ENCODE peak calls at places on chromosomes 7 and 10, in eight cellular contexts. A is adrenal gland, M is HepG2, D is stomach, Q is testis, O is sigmoid colon, I is prostate gland, W is A549. N is an unnamed sample.

GRCh38 chr7:47281966-47282643 is 299.8 kb downstream of the TNS3 start:
- DNase-seq in A (no peak), M (no peak), D (no peak), Q (no peak), O (peak), I (no peak), W (no peak), N (no peak)

GRCh38 chr7:134450296-134451000 is 8.5 kb downstream of the AKR1B1 start:
- DNase-seq in A (peak), M (no peak), D (no peak), Q (no peak), O (no peak), I (no peak), W (no peak), N (no peak)

GRCh38 chr7:17046666-17047065 is 164.9 kb upstream of the AGR3 start:
- DNase-seq in A (no peak), M (no peak), D (peak), Q (peak), O (no peak), I (peak), W (no peak), N (no peak)

GRCh38 chr10:132986978-132987377 is 44.6 kb upstream of the CFAP46 start:
- DNase-seq in A (no peak), M (no peak), D (no peak), Q (no peak), O (no peak), I (no peak), W (no peak), N (no peak)

GRCh38 chr7:16416289-16417282 is 4.8 kb downstream of the CRPPA start:
- DNase-seq in A (no peak), M (no peak), D (no peak), Q (no peak), O (no peak), I (no peak), W (no peak), N (peak)

GRCh38 chr7:155470686-155471638 is 13.0 kb downstream of the EN2 start:
- DNase-seq in A (no peak), M (no peak), D (no peak), Q (no peak), O (peak), I (no peak), W (no peak), N (no peak)

GRCh38 chr7:131546583-131547111 is 9.8 kb downstream of the PODXL start:
- DNase-seq in A (no peak), M (peak), D (no peak), Q (peak), O (peak), I (no peak), W (peak), N (peak)

GRCh38 chr7:22123139-22123538 is 177.4 kb upstream of the CDCA7L start:
- DNase-seq in A (no peak), M (no peak), D (no peak), Q (no peak), O (no peak), I (no peak), W (no peak), N (peak)

GRCh38 chr10:10542368-10542961 is 475.2 kb upstream of the CELF2 start:
- DNase-seq in A (no peak), M (no peak), D (no peak), Q (no peak), O (no peak), I (no peak), W (no peak), N (no peak)

GRCh38 chr10:89478085-89478738 is 57.2 kb downstream of the SLC16A12 start:
- DNase-seq in A (no peak), M (no peak), D (no peak), Q (no peak), O (no peak), I (no peak), W (peak), N (no peak)

GRCh38 chr10:92641492-92641891 is 48.3 kb upstream of the HHEX start:
- DNase-seq in A (no peak), M (no peak), D (no peak), Q (no peak), O (no peak), I (no peak), W (no peak), N (no peak)

GRCh38 chr10:30431435-30431911 is 2.5 kb upstream of the MAP3K8 start:
- DNase-seq in A (no peak), M (no peak), D (peak), Q (peak), O (no peak), I (no peak), W (peak), N (no peak)

GRCh38 chr10:78895469-78895868 is 173.3 kb upstream of the ZMIZ1 start:
- DNase-seq in A (no peak), M (no peak), D (no peak), Q (no peak), O (no peak), I (no peak), W (no peak), N (no peak)

GRCh38 chr7:3300221-3300650 is 816 bp upstream of the SDK1 start:
- DNase-seq in A (no peak), M (peak), D (no peak), Q (no peak), O (peak), I (no peak), W (peak), N (no peak)

GRCh38 chr10:3095373-3096139 is 28.2 kb downstream of the PFKP start:
- DNase-seq in A (peak), M (peak), D (no peak), Q (no peak), O (peak), I (peak), W (peak), N (peak)

GRCh38 chr10:22712959-22713852 is 1.2 kb downstream of the PIP4K2A start:
- DNase-seq in A (peak), M (peak), D (peak), Q (peak), O (no peak), I (no peak), W (no peak), N (peak)

GRCh38 chr7:47610506-47611044 is 28.7 kb upstream of the TNS3 start:
- DNase-seq in A (no peak), M (peak), D (no peak), Q (no peak), O (no peak), I (no peak), W (peak), N (no peak)

GRCh38 chr10:48390933-48391845 is 84.7 kb downstream of the MAPK8 start:
- DNase-seq in A (no peak), M (no peak), D (no peak), Q (no peak), O (no peak), I (no peak), W (no peak), N (no peak)

GRCh38 chr10:44279376-44279775 is 105.5 kb downstream of the CXCL12 start:
- DNase-seq in A (no peak), M (no peak), D (no peak), Q (no peak), O (no peak), I (no peak), W (no peak), N (no peak)

GRCh38 chr7:1544178-1544895 is 11.7 kb downstream of the TMEM184A start:
- DNase-seq in A (no peak), M (no peak), D (no peak), Q (no peak), O (no peak), I (no peak), W (peak), N (no peak)

GRCh38 chr7:137096607-137097006 is 228.2 kb downstream of the CHRM2 start:
- DNase-seq in A (no peak), M (no peak), D (no peak), Q (no peak), O (no peak), I (no peak), W (no peak), N (no peak)

GRCh38 chr7:35241884-35242283 is 12.0 kb downstream of the TBX20 start:
- DNase-seq in A (no peak), M (no peak), D (no peak), Q (peak), O (no peak), I (no peak), W (no peak), N (no peak)

GRCh38 chr7:41942468-41943097 is 239.7 kb upstream of the INHBA start:
- DNase-seq in A (no peak), M (peak), D (no peak), Q (no peak), O (no peak), I (no peak), W (peak), N (no peak)

GRCh38 chr10:21173964-21174669 is 277.0 kb upstream of the NEBL start:
- DNase-seq in A (peak), M (no peak), D (peak), Q (peak), O (no peak), I (peak), W (peak), N (peak)

GRCh38 chr10:108434818-108435217 is 1270.3 kb upstream of the SORCS1 start:
- DNase-seq in A (no peak), M (no peak), D (no peak), Q (no peak), O (no peak), I (no peak), W (no peak), N (no peak)

GRCh38 chr7:36855330-36855729 is 131.0 kb upstream of the AOAH start:
- DNase-seq in A (no peak), M (no peak), D (no peak), Q (no peak), O (no peak), I (no peak), W (no peak), N (no peak)

GRCh38 chr10:71005337-71006305 is 117.3 kb upstream of the PCBD1 start:
- DNase-seq in A (no peak), M (no peak), D (no peak), Q (no peak), O (no peak), I (no peak), W (no peak), N (no peak)

GRCh38 chr10:35271086-35271834 is 65.0 kb upstream of the CCNY start:
- DNase-seq in A (no peak), M (no peak), D (no peak), Q (no peak), O (no peak), I (no peak), W (no peak), N (no peak)

DNA sequence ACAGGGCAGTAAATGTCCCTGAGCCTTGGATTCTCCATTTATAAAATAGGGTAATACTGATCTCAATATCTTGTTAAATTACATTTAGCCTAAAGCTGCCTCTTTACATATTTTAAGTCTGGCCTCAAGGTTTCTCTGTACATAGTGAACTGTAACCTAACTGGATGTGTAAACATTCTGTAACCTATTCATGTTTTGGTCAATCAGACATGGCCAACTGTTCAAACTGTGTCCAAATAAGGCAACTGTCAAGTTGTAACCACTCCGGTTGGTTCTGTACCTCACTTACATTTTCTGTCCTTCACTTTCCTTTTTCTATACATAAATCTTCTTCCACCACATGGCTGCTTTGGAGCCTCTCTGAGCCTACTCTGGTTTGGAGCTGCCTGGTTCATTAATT is 107.1 kb upstream of the ITGB1 start:
- DNase-seq in A (no peak), M (no peak), D (no peak), Q (no peak), O (no peak), I (no peak), W (no peak), N (no peak)
- TF ChIP-seq POLR2A in A (no peak), M (no peak), D (no peak), Q (no peak), O (no peak), I (no peak), W (no peak), N (no peak)

GRCh38 chr7:123204206-123204835 is 4.6 kb upstream of the SLC13A1 start:
- DNase-seq in A (no peak), M (no peak), D (no peak), Q (no peak), O (no peak), I (no peak), W (no peak), N (no peak)

GRCh38 chr7:123198111-123198510 is 1.7 kb downstream of the SLC13A1 start:
- DNase-seq in A (no peak), M (no peak), D (no peak), Q (no peak), O (no peak), I (no peak), W (no peak), N (no peak)

GRCh38 chr7:123201901-123202300 is 2.1 kb upstream of the SLC13A1 start:
- DNase-seq in A (no peak), M (no peak), D (no peak), Q (no peak), O (no peak), I (no peak), W (no peak), N (no peak)

GRCh38 chr7:123199869-123200268 is at the start of gene SLC13A1:
- DNase-seq in A (no peak), M (no peak), D (no peak), Q (no peak), O (no peak), I (no peak), W (no peak), N (no peak)

GRCh38 chr7:123198668-123199652 is 809 bp downstream of the SLC13A1 start:
- DNase-seq in A (no peak), M (no peak), D (peak), Q (no peak), O (no peak), I (no peak), W (no peak), N (no peak)
- TF ChIP-seq POLR2A in A (no peak), M (no peak), D (no peak), Q (no peak), O (no peak), I (no peak), W (no peak), N (no peak)

DNA sequence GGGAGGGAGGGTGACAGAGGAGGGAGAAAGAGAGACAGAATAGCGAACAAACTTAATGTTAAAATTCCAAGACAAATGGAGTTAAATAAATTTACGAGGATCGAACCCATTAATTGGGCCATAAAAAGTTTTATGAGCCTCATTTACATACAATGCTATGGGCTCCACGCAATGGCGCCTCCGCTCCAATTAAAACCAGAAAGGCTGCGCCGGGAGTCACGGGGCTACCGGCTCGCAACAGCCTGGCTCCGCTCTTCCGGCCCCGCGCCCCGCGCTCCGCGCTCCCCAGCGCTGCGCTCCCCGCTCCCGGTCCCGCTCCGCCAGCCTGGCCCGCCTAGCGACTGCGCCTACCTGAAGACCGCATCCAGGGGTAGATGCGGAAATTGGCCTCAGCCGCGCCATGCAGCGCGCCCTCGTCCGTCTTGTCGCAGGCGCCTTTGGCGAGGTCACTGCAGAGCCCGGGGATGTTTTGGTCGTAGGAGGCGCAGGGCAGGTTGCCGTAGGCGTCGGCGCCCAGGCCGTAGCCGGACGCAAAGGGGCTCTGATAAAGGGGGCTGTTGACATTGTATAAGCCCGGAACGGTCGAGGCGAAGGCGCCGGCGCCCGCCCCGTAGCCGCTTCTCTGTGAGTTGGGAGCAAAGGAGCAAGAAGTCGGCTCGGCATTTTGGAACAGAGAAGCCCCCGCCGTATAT is 513 bp downstream of the HOXA7 start:
- DNase-seq in A (peak), M (no peak), D (peak), Q (peak), O (peak), I (no peak), W (peak), N (no peak)
- TF ChIP-seq POLR2A in A (peak), M (no peak), D (no peak), Q (no peak), O (no peak), I (peak), W (peak), N (no peak)

DNA sequence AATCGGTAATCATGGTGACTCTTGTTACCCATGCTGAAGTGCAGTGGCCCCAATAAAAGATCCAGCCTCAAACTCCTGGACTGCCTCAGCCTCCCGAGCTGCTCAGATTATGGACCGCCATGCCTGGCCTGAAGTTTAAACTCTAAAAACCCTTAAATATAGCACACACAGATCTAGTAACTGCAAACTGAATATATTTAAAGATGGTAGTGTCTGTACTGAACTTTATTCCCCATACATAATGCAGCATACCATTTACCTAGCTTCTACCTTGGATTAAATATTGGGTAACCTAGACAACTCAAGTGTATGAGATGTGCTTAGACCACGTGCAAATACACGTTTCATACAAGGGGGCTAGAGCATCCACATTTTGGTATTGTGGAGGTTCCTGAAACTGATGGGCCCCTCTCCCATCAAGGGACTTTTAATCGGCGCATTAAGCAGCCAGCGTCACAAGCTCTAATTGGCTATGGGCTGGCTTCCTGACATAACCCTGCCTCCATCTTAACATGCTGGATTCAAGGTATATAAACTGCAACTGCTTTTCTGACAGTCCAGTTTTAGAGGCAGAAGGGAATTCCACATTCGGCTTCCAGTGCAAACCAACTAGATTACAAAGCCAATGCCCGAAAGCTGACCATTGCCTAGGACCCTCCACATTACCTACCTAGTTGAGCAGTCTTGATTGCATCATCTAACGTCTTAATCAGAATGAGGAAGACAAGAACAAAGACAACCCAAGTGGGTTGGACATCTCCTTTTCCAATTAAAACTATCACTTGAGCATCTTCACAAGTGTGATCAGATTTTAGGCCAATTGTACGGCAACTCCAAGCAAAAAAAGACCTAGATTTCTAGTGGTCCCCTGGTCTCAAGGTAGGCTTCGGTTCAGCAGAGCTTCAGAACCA is 12.9 kb downstream of the HNRNPA2B1 start:
- DNase-seq in A (no peak), M (no peak), D (no peak), Q (no peak), O (no peak), I (no peak), W (no peak), N (no peak)
- TF ChIP-seq POLR2A in A (no peak), M (peak), D (no peak), Q (no peak), O (no peak), I (no peak), W (no peak), N (peak)

DNA sequence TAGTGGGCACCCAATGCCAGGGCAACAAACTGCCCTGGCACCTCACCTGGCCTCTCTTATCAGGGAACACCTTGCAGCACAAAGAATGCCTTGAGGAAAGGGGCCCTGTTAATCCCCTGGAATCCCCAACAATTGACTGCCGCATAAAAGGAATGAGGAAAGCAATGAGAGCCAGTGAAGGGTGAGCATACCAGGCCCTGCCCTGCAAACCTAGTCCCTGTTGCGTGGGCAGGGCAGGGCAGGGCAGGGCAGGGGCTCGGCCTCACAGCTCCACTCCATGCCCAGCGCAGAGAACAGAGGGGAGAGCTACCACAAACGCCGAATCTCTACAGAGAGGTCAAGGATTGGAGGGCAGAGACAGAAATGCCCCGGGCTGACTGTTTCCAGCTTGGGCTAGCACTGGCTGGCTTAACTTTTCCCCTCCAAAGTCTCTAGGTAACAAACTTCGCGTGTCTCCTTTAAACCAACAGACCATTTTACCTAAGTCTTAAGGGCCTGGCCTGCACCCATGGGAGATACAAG is 1.1 kb downstream of the ANXA11 start:
- DNase-seq in A (no peak), M (peak), D (peak), Q (no peak), O (no peak), I (no peak), W (peak), N (no peak)
- TF ChIP-seq POLR2A in A (no peak), M (no peak), D (peak), Q (no peak), O (peak), I (peak), W (no peak), N (no peak)

GRCh38 chr10:58898854-58899573 is 277.4 kb upstream of the PHYHIPL start:
- DNase-seq in A (no peak), M (no peak), D (no peak), Q (no peak), O (no peak), I (no peak), W (no peak), N (no peak)
- TF ChIP-seq POLR2A in A (no peak), M (no peak), D (no peak), Q (no peak), O (no peak), I (no peak), W (no peak), N (no peak)